ENCODE peak calls at places on chromosome 3, in nine cellular contexts. One of them, this sample, is unnamed.

GRCh38 chr3:153752405-153753027 is 368.7 kb upstream of the ARHGEF26 start:
- DNase-seq in HepG2: no peak
- DNase-seq in endothelial cell of umbilical vein: no peak
- DNase-seq in H9: no peak
- DNase-seq in colonic mucosa: no peak
- DNase-seq in mammary epithelial cell: no peak
- DNase-seq in GM23248: peak
- DNase-seq in endodermal cell: no peak
- DNase-seq in SK-N-SH: no peak
- DNase-seq in this sample: no peak

GRCh38 chr3:179074656-179075055 is 3.0 kb upstream of the ZMAT3 start:
- DNase-seq in HepG2: no peak
- DNase-seq in endothelial cell of umbilical vein: no peak
- DNase-seq in H9: no peak
- DNase-seq in colonic mucosa: no peak
- DNase-seq in mammary epithelial cell: no peak
- DNase-seq in GM23248: no peak
- DNase-seq in endodermal cell: no peak
- DNase-seq in SK-N-SH: no peak
- DNase-seq in this sample: no peak

GRCh38 chr3:136869282-136869681 is 7.3 kb downstream of the NCK1 start:
- DNase-seq in HepG2: no peak
- DNase-seq in endothelial cell of umbilical vein: no peak
- DNase-seq in H9: no peak
- DNase-seq in colonic mucosa: no peak
- DNase-seq in mammary epithelial cell: no peak
- DNase-seq in GM23248: no peak
- DNase-seq in endodermal cell: no peak
- DNase-seq in SK-N-SH: no peak
- DNase-seq in this sample: no peak

GRCh38 chr3:155791190-155791589 is 14.9 kb downstream of the C3orf33 start:
- DNase-seq in HepG2: no peak
- DNase-seq in endothelial cell of umbilical vein: no peak
- DNase-seq in H9: no peak
- DNase-seq in colonic mucosa: no peak
- DNase-seq in mammary epithelial cell: peak
- DNase-seq in GM23248: peak
- DNase-seq in endodermal cell: peak
- DNase-seq in SK-N-SH: no peak
- DNase-seq in this sample: no peak

GRCh38 chr3:141769171-141769894 is 6.1 kb downstream of the GRK7 start:
- DNase-seq in HepG2: peak
- DNase-seq in endothelial cell of umbilical vein: peak
- DNase-seq in H9: no peak
- DNase-seq in colonic mucosa: peak
- DNase-seq in mammary epithelial cell: no peak
- DNase-seq in GM23248: peak
- DNase-seq in endodermal cell: peak
- DNase-seq in SK-N-SH: peak
- DNase-seq in this sample: no peak

GRCh38 chr3:53201190-53201504 is 40.1 kb downstream of the PRKCD start:
- DNase-seq in HepG2: no peak
- DNase-seq in endothelial cell of umbilical vein: no peak
- DNase-seq in H9: no peak
- DNase-seq in colonic mucosa: no peak
- DNase-seq in mammary epithelial cell: no peak
- DNase-seq in GM23248: no peak
- DNase-seq in endodermal cell: no peak
- DNase-seq in SK-N-SH: no peak
- DNase-seq in this sample: no peak

GRCh38 chr3:50661321-50661837 is 13.3 kb upstream of the DOCK3 start:
- DNase-seq in HepG2: no peak
- DNase-seq in endothelial cell of umbilical vein: no peak
- DNase-seq in H9: peak
- DNase-seq in colonic mucosa: no peak
- DNase-seq in mammary epithelial cell: no peak
- DNase-seq in GM23248: no peak
- DNase-seq in endodermal cell: peak
- DNase-seq in SK-N-SH: no peak
- DNase-seq in this sample: no peak

GRCh38 chr3:67640023-67640660 is 14.3 kb downstream of the SUCLG2 start:
- DNase-seq in HepG2: no peak
- DNase-seq in endothelial cell of umbilical vein: no peak
- DNase-seq in H9: no peak
- DNase-seq in colonic mucosa: no peak
- DNase-seq in mammary epithelial cell: no peak
- DNase-seq in GM23248: peak
- DNase-seq in endodermal cell: no peak
- DNase-seq in SK-N-SH: no peak
- DNase-seq in this sample: no peak

GRCh38 chr3:169232863-169233262 is 430.6 kb downstream of the MECOM start:
- DNase-seq in HepG2: no peak
- DNase-seq in endothelial cell of umbilical vein: peak
- DNase-seq in H9: no peak
- DNase-seq in colonic mucosa: no peak
- DNase-seq in mammary epithelial cell: no peak
- DNase-seq in GM23248: peak
- DNase-seq in endodermal cell: no peak
- DNase-seq in SK-N-SH: no peak
- DNase-seq in this sample: no peak

GRCh38 chr3:59752925-59753324 is 703.1 kb upstream of the CFAP20DC start:
- DNase-seq in HepG2: no peak
- DNase-seq in endothelial cell of umbilical vein: no peak
- DNase-seq in H9: no peak
- DNase-seq in colonic mucosa: no peak
- DNase-seq in mammary epithelial cell: no peak
- DNase-seq in GM23248: no peak
- DNase-seq in endodermal cell: no peak
- DNase-seq in SK-N-SH: no peak
- DNase-seq in this sample: no peak

GRCh38 chr3:197001972-197002700 is 27.5 kb downstream of the MELTF start:
- DNase-seq in HepG2: no peak
- DNase-seq in endothelial cell of umbilical vein: no peak
- DNase-seq in H9: peak
- DNase-seq in colonic mucosa: no peak
- DNase-seq in mammary epithelial cell: no peak
- DNase-seq in GM23248: peak
- DNase-seq in endodermal cell: no peak
- DNase-seq in SK-N-SH: no peak
- DNase-seq in this sample: peak

GRCh38 chr3:62936626-62937254 is 61.5 kb upstream of the CADPS start:
- DNase-seq in HepG2: no peak
- DNase-seq in endothelial cell of umbilical vein: no peak
- DNase-seq in H9: no peak
- DNase-seq in colonic mucosa: peak
- DNase-seq in mammary epithelial cell: no peak
- DNase-seq in GM23248: no peak
- DNase-seq in endodermal cell: no peak
- DNase-seq in SK-N-SH: no peak
- DNase-seq in this sample: no peak

DNA sequence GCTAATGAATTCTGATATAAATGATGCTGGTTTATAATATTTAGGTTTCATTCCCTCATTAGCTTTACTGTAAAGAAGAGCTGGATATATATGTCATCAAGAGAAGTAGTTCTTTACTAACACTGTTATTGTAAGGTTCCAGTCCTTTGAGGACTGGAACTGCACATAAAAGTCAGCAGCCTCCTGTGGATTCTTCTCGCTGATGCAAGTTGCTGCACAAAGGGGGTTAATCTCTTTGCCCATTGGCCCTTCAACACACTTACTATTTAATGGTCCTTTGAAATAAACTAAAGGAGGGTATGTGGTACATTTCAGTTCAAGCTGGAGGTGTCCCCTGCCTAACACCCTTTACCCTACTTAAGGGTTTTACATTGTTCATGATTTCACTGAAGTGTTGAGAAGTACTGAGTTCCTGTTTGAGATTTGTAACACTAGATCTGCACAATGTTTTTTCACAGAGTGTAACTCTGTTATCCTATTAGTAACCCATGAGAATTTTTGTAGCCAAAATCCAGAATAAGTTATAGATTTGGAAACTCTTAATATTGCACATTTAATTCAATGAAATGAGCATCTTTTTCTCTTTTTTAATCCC is 43.9 kb downstream of the NR2C2 start:
- DNase-seq in HepG2: no peak
- DNase-seq in endothelial cell of umbilical vein: peak
- DNase-seq in H9: no peak
- DNase-seq in colonic mucosa: no peak
- DNase-seq in mammary epithelial cell: no peak
- DNase-seq in GM23248: no peak
- DNase-seq in endodermal cell: no peak
- DNase-seq in SK-N-SH: no peak
- DNase-seq in this sample: peak
- H3K27ac ChIP-seq in HepG2: no peak
- H3K27ac ChIP-seq in endothelial cell of umbilical vein: no peak
- H3K27ac ChIP-seq in H9: no peak
- H3K27ac ChIP-seq in colonic mucosa: no peak
- H3K27ac ChIP-seq in mammary epithelial cell: no peak
- H3K27ac ChIP-seq in GM23248: no peak
- H3K27ac ChIP-seq in endodermal cell: no peak
- H3K27ac ChIP-seq in SK-N-SH: no peak
- H3K27ac ChIP-seq in this sample: peak

DNA sequence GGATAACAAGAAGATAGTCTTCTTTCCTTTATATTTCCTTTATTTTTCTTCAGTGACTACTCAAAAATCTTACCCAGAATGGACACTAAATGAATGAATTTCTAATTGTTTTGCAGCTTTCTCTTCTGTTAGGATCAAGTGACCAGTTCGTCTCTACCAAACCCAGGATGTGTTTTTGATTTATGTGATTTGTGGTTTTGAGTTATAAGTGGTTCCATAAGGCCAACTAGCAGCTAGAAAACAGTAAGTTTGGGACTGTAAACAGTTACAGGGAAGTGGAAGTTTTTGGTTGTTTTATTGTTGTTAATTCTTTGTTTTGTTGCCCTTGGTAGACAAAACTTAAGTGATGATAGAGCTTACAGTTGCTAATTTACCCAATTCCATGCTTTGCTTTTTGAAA is 456.5 kb downstream of the IL5RA start:
- DNase-seq in HepG2: no peak
- DNase-seq in endothelial cell of umbilical vein: no peak
- DNase-seq in H9: no peak
- DNase-seq in colonic mucosa: no peak
- DNase-seq in mammary epithelial cell: no peak
- DNase-seq in GM23248: no peak
- DNase-seq in endodermal cell: no peak
- DNase-seq in SK-N-SH: no peak
- DNase-seq in this sample: no peak
- H3K9ac ChIP-seq in HepG2: no peak
- H3K9ac ChIP-seq in endothelial cell of umbilical vein: no peak
- H3K9ac ChIP-seq in H9: no peak
- H3K9ac ChIP-seq in colonic mucosa: no peak
- H3K9ac ChIP-seq in mammary epithelial cell: no peak
- H3K9ac ChIP-seq in GM23248: no peak
- H3K9ac ChIP-seq in endodermal cell: no peak
- H3K9ac ChIP-seq in SK-N-SH: no peak
- H3K9ac ChIP-seq in this sample: no peak

GRCh38 chr3:43738305-43738704 is 47.6 kb downstream of the ABHD5 start:
- DNase-seq in HepG2: no peak
- DNase-seq in endothelial cell of umbilical vein: no peak
- DNase-seq in H9: no peak
- DNase-seq in colonic mucosa: no peak
- DNase-seq in mammary epithelial cell: no peak
- DNase-seq in GM23248: no peak
- DNase-seq in endodermal cell: peak
- DNase-seq in SK-N-SH: no peak
- DNase-seq in this sample: no peak

GRCh38 chr3:43735618-43736017 is 44.9 kb downstream of the ABHD5 start:
- DNase-seq in HepG2: peak
- DNase-seq in endothelial cell of umbilical vein: no peak
- DNase-seq in H9: no peak
- DNase-seq in colonic mucosa: no peak
- DNase-seq in mammary epithelial cell: no peak
- DNase-seq in GM23248: no peak
- DNase-seq in endodermal cell: no peak
- DNase-seq in SK-N-SH: no peak
- DNase-seq in this sample: no peak

GRCh38 chr3:43737001-43737440 is 46.3 kb downstream of the ABHD5 start:
- DNase-seq in HepG2: no peak
- DNase-seq in endothelial cell of umbilical vein: no peak
- DNase-seq in H9: peak
- DNase-seq in colonic mucosa: no peak
- DNase-seq in mammary epithelial cell: no peak
- DNase-seq in GM23248: peak
- DNase-seq in endodermal cell: no peak
- DNase-seq in SK-N-SH: no peak
- DNase-seq in this sample: peak

GRCh38 chr3:43733459-43734384 is 43.0 kb downstream of the ABHD5 start:
- DNase-seq in HepG2: no peak
- DNase-seq in endothelial cell of umbilical vein: peak
- DNase-seq in H9: peak
- DNase-seq in colonic mucosa: no peak
- DNase-seq in mammary epithelial cell: no peak
- DNase-seq in GM23248: peak
- DNase-seq in endodermal cell: peak
- DNase-seq in SK-N-SH: no peak
- DNase-seq in this sample: no peak

GRCh38 chr3:43736558-43736995 is 45.8 kb downstream of the ABHD5 start:
- DNase-seq in HepG2: no peak
- DNase-seq in endothelial cell of umbilical vein: no peak
- DNase-seq in H9: no peak
- DNase-seq in colonic mucosa: peak
- DNase-seq in mammary epithelial cell: no peak
- DNase-seq in GM23248: no peak
- DNase-seq in endodermal cell: no peak
- DNase-seq in SK-N-SH: no peak
- DNase-seq in this sample: no peak
- H3K27ac ChIP-seq in HepG2: no peak
- H3K27ac ChIP-seq in endothelial cell of umbilical vein: no peak
- H3K27ac ChIP-seq in H9: no peak
- H3K27ac ChIP-seq in colonic mucosa: peak
- H3K27ac ChIP-seq in mammary epithelial cell: no peak
- H3K27ac ChIP-seq in GM23248: no peak
- H3K27ac ChIP-seq in endodermal cell: no peak
- H3K27ac ChIP-seq in SK-N-SH: no peak
- H3K27ac ChIP-seq in this sample: no peak

DNA sequence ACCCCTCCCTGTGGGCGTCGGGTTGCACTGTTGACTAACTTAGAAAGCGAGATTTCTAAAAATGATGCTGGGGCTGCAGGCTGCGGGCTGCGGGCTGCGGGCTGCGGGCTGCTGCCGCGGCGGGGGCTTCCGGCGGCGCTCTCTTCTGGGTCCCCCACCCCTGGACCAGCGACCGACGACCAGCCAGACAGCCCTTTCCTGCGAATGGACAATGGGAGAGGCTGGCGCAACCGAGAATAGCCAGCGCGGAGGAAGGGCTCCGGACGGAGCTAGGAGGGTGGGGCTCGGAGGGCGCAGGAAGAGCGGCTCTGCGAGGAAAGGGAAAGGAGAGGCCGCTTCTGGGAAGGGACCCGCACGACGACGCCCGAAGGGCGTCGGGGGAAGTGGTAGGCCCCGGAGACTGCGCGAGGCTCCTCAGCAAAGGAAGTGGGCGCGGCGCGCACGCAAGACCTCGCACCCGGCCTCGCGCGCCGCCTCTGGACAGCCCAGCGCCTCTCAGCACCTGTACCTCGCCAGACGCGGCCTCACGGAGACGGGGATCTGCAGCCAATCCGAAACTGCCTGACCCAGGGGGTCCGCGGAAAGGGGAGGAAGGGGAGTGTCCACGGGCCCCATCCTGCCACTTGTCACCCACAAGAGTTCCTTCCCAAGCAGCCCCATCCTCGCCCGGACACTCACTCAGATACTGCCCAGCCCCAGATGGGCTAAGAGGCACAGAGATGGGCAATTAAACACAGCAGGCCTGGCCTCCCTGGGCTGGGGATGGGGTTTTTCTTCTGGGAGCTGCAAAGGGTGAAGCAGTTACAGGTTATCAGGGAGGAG is 70.7 kb downstream of the SLC12A8 start:
- DNase-seq in HepG2: no peak
- DNase-seq in endothelial cell of umbilical vein: peak
- DNase-seq in H9: peak
- DNase-seq in colonic mucosa: peak
- DNase-seq in mammary epithelial cell: no peak
- DNase-seq in GM23248: peak
- DNase-seq in endodermal cell: peak
- DNase-seq in SK-N-SH: peak
- DNase-seq in this sample: peak
- H3K9ac ChIP-seq in HepG2: no peak
- H3K9ac ChIP-seq in endothelial cell of umbilical vein: peak
- H3K9ac ChIP-seq in H9: no peak
- H3K9ac ChIP-seq in colonic mucosa: peak
- H3K9ac ChIP-seq in mammary epithelial cell: no peak
- H3K9ac ChIP-seq in GM23248: peak
- H3K9ac ChIP-seq in endodermal cell: no peak
- H3K9ac ChIP-seq in SK-N-SH: no peak
- H3K9ac ChIP-seq in this sample: no peak

This sample was measured in neural progenitor cell.